ENCODE peak calls at places on chromosome 3, in eight cellular contexts. K, T, P, S, V, E, A and H are unnamed samples.

GRCh38 chr3:129060276-129061076 is at the start of gene GP9:
- DNase-seq in T (no peak), A (no peak), S (no peak), P (no peak), V (no peak), K (peak), E (no peak), H (no peak)

GRCh38 chr3:161559177-161559998 is 62.8 kb downstream of the OTOL1 start:
- DNase-seq in K (no peak), E (peak), T (peak), A (peak), S (no peak), P (no peak), V (no peak), H (no peak)

GRCh38 chr3:50154476-50154839 is 666 bp upstream of the SEMA3F start:
- DNase-seq in V (no peak), A (no peak), E (peak), P (no peak), T (no peak), K (no peak), S (no peak), H (no peak)

GRCh38 chr3:112681822-112682325 is 40.9 kb upstream of the CCDC80 start:
- DNase-seq in K (no peak), E (no peak), S (no peak), P (no peak), T (peak), A (peak), V (no peak), H (no peak)

GRCh38 chr3:88810455-88810854 is 297.0 kb upstream of the EPHA3 start:
- DNase-seq in P (no peak), E (no peak), S (no peak), A (peak), K (no peak), V (no peak), T (peak), H (no peak)

GRCh38 chr3:5010140-5010539 is 30.9 kb downstream of the BHLHE40 start:
- DNase-seq in T (no peak), A (no peak), P (no peak), K (no peak), V (no peak), S (no peak), E (no peak), H (no peak)

GRCh38 chr3:114272271-114272670 is 21.6 kb upstream of the TIGIT start:
- DNase-seq in A (no peak), T (peak), P (no peak), V (no peak), K (no peak), E (no peak), S (no peak), H (no peak)

GRCh38 chr3:108437439-108437838 is 73.0 kb downstream of the MYH15 start:
- DNase-seq in S (no peak), A (peak), K (peak), E (no peak), T (no peak), P (no peak), V (no peak), H (no peak)

GRCh38 chr3:130894130-130894872 is 417 bp downstream of the ATP2C1 start:
- DNase-seq in E (peak), V (peak), P (peak), S (peak), K (peak), T (peak), A (peak), H (no peak)

GRCh38 chr3:119015942-119016341 is 18.7 kb downstream of the IGSF11 start:
- DNase-seq in S (no peak), K (no peak), T (no peak), E (no peak), V (no peak), A (no peak), P (no peak), H (no peak)

GRCh38 chr3:79344876-79345871 is 422.6 kb downstream of the ROBO1 start:
- DNase-seq in K (no peak), V (no peak), S (no peak), A (no peak), P (no peak), E (no peak), T (no peak), H (no peak)

GRCh38 chr3:97636465-97636864 is 128.1 kb upstream of the ARL6 start:
- DNase-seq in K (no peak), V (no peak), A (no peak), P (no peak), T (no peak), E (no peak), S (no peak), H (no peak)

GRCh38 chr3:52056521-52056967 is at the start of gene DUSP7:
- DNase-seq in K (peak), S (peak), E (peak), P (peak), A (peak), T (peak), V (peak), H (peak)

GRCh38 chr3:39166932-39167532 is 13.6 kb upstream of the CSRNP1 start:
- DNase-seq in E (no peak), T (peak), P (no peak), A (peak), K (no peak), S (no peak), V (no peak), H (no peak)

GRCh38 chr3:181948286-181948685 is 236.6 kb downstream of the SOX2 start:
- DNase-seq in T (no peak), V (no peak), A (peak), S (no peak), E (no peak), K (no peak), P (no peak), H (no peak)

GRCh38 chr3:42588625-42589024 is 2.0 kb upstream of the SS18L2 start:
- DNase-seq in A (no peak), S (no peak), K (no peak), E (no peak), T (no peak), P (no peak), V (no peak), H (no peak)

DNA sequence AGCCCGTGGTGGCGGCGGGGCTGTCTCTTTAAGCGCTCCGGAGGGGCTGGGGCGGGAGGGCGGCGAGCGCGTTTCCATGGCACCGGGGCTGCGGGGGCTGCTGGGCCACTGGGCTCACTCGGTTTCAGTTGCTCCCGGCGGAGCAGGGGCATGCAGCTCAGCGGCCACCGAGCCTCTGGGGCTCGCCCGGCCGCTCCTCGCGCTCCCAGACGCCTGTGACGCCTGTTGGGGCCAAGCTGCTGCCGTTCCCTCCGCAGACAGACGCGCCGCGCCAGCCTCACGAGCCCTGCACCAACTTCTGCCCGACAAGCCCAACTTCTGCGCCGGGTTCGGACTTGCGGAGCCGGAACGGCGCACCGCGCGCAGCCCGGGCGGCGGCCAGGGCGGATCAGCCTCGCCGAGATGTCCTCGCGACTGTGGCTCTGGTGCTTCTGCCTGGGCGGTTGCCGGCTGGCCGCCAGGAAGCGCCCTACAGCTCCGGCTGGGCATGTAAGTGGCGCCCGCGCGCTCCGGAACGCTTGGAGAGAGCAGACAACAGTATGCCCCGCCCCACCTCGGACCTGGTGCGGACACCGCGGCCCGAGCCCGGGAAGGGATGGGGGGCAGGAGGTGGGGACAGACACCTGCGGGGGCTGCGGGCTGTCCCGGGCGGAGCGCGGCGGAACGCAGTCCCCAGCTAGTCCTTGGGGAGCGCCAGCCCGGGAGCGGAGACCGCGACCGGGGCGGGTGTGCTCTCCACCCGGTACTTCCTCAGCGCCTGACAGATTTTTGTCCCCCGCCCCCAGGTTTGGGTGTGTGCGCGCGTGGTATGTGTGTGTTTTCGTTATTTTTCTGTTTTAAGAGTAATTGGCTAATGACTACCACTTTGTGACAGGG is 154.1 kb upstream of the GOLIM4 start:
- DNase-seq in S (peak), K (peak), T (peak), E (peak), P (peak), V (peak), A (peak), H (peak)
- TF ChIP-seq CTCF in S (no peak), K (no peak), T (peak), E (peak), P (peak), V (peak), A (no peak), H (peak)

GRCh38 chr3:124281453-124282316 is 289.8 kb upstream of the ROPN1 start:
- DNase-seq in S (no peak), K (no peak), A (peak), T (peak), V (no peak), E (no peak), P (no peak), H (no peak)
- TF ChIP-seq CTCF in S (peak), K (peak), A (peak), T (peak), V (peak), E (peak), P (peak), H (peak)

GRCh38 chr3:187051066-187051465 is 88.2 kb downstream of the RPL39L start:
- DNase-seq in K (no peak), P (no peak), S (no peak), T (no peak), E (no peak), V (no peak), A (no peak), H (no peak)

GRCh38 chr3:187044871-187045552 is 94.3 kb downstream of the RPL39L start:
- DNase-seq in E (no peak), V (no peak), S (no peak), A (no peak), P (no peak), T (peak), K (peak), H (no peak)

GRCh38 chr3:187046033-187046432 is 93.3 kb downstream of the RPL39L start:
- DNase-seq in A (no peak), E (no peak), S (no peak), P (no peak), T (no peak), V (no peak), K (no peak), H (no peak)

GRCh38 chr3:187051724-187052364 is 87.5 kb downstream of the RPL39L start:
- DNase-seq in E (no peak), S (no peak), V (no peak), T (no peak), K (no peak), P (no peak), A (peak), H (no peak)

GRCh38 chr3:187049462-187050101 is 89.7 kb downstream of the RPL39L start:
- DNase-seq in T (no peak), E (no peak), K (no peak), P (no peak), V (no peak), S (no peak), A (no peak), H (no peak)
- TF ChIP-seq CTCF in T (no peak), E (no peak), K (no peak), P (no peak), V (no peak), S (no peak), A (no peak), H (no peak)

DNA sequence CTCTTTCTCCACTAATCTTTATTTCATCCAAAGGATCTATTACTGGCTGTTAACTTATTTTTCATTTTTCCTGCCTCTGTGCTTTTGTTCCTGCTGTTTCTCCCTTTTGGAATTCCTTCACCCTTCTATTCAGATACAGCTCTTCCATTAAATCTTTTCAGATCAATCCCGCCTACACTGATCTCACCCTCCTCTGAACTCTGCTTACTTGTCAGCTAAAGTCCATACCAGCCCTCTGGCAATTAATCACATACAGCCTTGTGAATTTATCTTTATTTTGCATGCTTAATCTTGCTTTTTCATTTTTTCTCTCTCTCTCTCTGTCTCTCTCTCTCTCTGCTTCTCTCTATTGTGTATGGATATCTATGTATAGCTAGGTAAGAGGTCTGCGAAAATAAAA is 100.8 kb upstream of the UMPS start:
- DNase-seq in K (no peak), A (no peak), P (no peak), E (no peak), S (no peak), T (no peak), V (no peak), H (no peak)
- TF ChIP-seq CTCF in K (no peak), A (no peak), P (no peak), E (no peak), S (no peak), T (no peak), V (no peak), H (no peak)

DNA sequence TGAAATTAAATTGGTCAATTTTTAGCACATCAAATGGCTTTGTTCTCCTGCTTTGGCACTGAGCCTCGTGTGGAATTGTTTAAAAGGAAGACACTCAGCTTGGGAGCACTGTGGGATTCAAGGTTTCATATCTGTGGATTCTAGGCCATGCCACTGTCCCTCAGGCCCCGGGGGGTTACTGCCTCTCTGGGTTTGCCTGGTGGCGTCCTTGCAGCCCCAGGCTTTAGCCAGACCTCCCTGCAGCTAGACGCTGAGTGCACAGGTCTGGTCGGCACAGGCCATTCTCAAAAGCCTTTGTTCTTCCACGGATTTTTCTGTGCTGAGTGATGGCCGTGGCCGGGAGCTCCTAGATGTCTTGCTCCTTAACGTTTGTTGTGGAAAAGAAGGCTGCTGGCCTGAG is 76.2 kb downstream of the CACNA2D3 start:
- DNase-seq in T (no peak), P (no peak), V (no peak), E (no peak), S (no peak), K (no peak), A (no peak), H (no peak)
- TF ChIP-seq CTCF in T (no peak), P (no peak), V (no peak), E (no peak), S (no peak), K (no peak), A (no peak), H (no peak)

GRCh38 chr3:195209083-195209835 is 61.7 kb downstream of the XXYLT1 start:
- DNase-seq in E (no peak), A (no peak), T (peak), V (no peak), K (no peak), S (peak), P (peak), H (no peak)

GRCh38 chr3:195208631-195209030 is 62.3 kb downstream of the XXYLT1 start:
- DNase-seq in S (peak), P (peak), V (no peak), E (no peak), K (no peak), T (no peak), A (no peak), H (no peak)

GRCh38 chr3:195207056-195207455 is 63.9 kb downstream of the XXYLT1 start:
- DNase-seq in S (peak), K (no peak), A (no peak), P (no peak), E (no peak), T (no peak), V (no peak), H (no peak)

GRCh38 chr3:195207731-195208130 is 63.2 kb downstream of the XXYLT1 start:
- DNase-seq in A (no peak), P (peak), E (no peak), T (peak), V (no peak), K (no peak), S (peak), H (no peak)

GRCh38 chr3:195208183-195208582 is 62.8 kb downstream of the XXYLT1 start:
- DNase-seq in P (peak), S (peak), V (no peak), A (no peak), E (no peak), K (no peak), T (no peak), H (no peak)
- TF ChIP-seq CTCF in P (no peak), S (no peak), V (no peak), A (no peak), E (no peak), K (no peak), T (no peak), H (no peak)

DNA sequence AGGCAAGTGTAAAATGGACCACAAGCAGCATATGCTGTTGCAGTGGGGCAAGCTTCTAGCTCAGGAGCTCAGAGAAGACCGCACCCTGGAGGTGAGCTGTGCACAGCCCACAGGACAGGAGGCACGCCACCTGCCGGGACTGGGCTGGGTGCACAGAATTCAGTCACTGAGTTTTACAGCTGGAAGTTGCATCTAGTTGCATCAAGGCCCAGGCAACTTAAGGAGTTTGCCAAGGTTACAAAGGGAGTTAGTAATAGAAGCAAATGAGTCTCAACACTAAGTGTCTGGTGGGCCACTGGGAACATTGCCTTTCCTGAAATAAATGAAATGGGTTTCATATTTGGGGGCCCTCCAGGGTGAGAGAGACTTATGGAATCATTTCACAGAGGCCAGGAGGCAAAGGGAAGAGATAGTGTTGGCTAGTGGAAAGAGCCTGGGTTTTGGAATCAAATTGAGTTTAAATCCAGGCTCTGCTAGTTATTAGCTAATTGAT is 36.0 kb upstream of the TIMP4 start:
- DNase-seq in S (no peak), P (no peak), T (peak), V (no peak), A (peak), E (no peak), K (peak), H (no peak)
- TF ChIP-seq CTCF in S (no peak), P (no peak), T (no peak), V (peak), A (peak), E (no peak), K (peak), H (no peak)

DNA sequence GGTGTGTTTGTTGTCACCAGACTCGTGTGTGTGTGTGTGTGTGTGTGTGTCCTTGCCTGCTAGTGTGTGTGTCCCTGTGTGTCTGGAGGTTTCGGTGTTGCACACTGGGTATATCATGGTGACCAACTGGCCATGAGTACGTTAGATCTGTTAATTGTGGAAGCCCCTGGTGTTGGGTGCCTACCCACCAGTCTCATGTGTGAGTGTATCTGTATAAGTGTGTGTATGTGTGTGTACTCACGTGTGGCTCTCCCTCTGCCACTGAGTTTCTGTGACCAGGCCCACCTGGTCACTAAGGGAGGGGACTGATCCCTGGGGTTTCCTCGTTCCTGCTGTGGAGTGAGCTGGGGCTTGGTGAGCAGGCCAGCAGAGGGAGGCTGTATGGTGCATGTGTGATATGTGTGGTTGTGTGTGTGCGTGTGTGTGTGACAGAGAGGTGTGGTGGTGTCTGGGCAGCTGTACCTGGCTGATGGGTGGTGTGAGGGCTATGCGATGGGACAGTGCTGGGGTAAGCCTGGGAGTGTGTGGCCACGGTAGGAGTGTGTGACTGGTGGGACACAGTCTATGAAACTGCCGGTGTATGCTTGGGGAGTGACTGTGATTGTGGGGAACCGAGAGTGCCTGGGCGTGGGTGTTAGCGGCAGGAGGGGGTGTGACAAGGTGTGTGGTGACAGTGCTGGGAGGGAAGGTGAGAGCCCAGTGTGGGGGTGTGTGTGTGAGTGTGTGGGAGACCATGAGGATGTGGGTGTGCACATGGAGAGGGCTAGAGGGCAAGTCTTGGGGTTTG is 1.9 kb downstream of the PRKCD start:
- DNase-seq in T (peak), A (no peak), P (peak), E (no peak), S (no peak), K (peak), V (no peak), H (no peak)
- TF ChIP-seq CTCF in T (no peak), A (no peak), P (no peak), E (no peak), S (no peak), K (no peak), V (no peak), H (no peak)